ENCODE peak calls at places on chromosomes 7 and 10, in seven cellular contexts. G is IMR-90; V is left lung; E is lower leg skin; P is fibroblast of lung; Q is CD8-positive, alpha-beta T cell; B is fibroblast of the aortic adventitia. F is an unnamed sample.

GRCh38 chr10:29784175-29784773 is 149.5 kb upstream of the SVIL start:
- DNase-seq in V (peak; percentile 65), E (peak; percentile 89), P (peak; percentile 100), Q (no peak), B (peak; percentile 100), G (peak; percentile 100), F (peak; percentile 99)

GRCh38 chr10:110747609-110748464 is 103.7 kb downstream of the RBM20 start:
- DNase-seq in E (no peak), V (no peak), Q (no peak), G (no peak), B (peak; percentile 69), P (peak; percentile 68), F (peak; percentile 59)

GRCh38 chr7:43170571-43170970 is 58.1 kb downstream of the HECW1 start:
- DNase-seq in G (no peak), B (no peak), E (no peak), Q (no peak), V (no peak), P (no peak), F (no peak)

GRCh38 chr10:96570512-96570911 is 16.3 kb downstream of the TM9SF3 start:
- DNase-seq in Q (no peak), V (no peak), B (no peak), G (no peak), P (no peak), E (no peak), F (no peak)

GRCh38 chr10:114762811-114763210 is 58.8 kb upstream of the FHIP2A start:
- DNase-seq in P (no peak), E (no peak), V (no peak), B (no peak), Q (no peak), G (no peak), F (no peak)

GRCh38 chr10:52740913-52741675 is 31.5 kb downstream of the MBL2 start:
- DNase-seq in Q (no peak), V (no peak), P (peak; percentile 8), G (peak; percentile 17), B (peak; percentile 32), E (no peak), F (peak; percentile 23)

GRCh38 chr10:74681917-74682627 is 144.3 kb upstream of the KAT6B start:
- DNase-seq in P (peak; percentile 5), V (no peak), G (peak; percentile 27), E (no peak), B (no peak), Q (no peak), F (no peak)

GRCh38 chr7:44080118-44080517 is 2.2 kb downstream of the POLM start:
- DNase-seq in B (no peak), Q (no peak), V (no peak), P (no peak), G (no peak), E (no peak), F (no peak)

GRCh38 chr10:1199897-1200721 is 143.9 kb downstream of the WDR37 start:
- DNase-seq in P (no peak), B (no peak), E (no peak), V (peak; percentile 13), G (no peak), Q (no peak), F (no peak)

GRCh38 chr10:123309740-123310139 is 155.5 kb downstream of the BUB3 start:
- DNase-seq in V (no peak), B (peak; percentile 73), Q (no peak), P (peak; percentile 81), G (no peak), E (no peak), F (peak; percentile 6)

GRCh38 chr7:87498893-87499292 is 23.4 kb upstream of the ABCB4 start:
- DNase-seq in G (no peak), E (no peak), Q (no peak), V (no peak), P (no peak), B (no peak), F (no peak)

GRCh38 chr7:34417781-34418180 is 240.2 kb upstream of the NPSR1 start:
- DNase-seq in V (no peak), B (no peak), Q (no peak), G (no peak), E (no peak), P (no peak), F (no peak)

GRCh38 chr10:118955531-118956252 is 73.8 kb upstream of the NANOS1 start:
- DNase-seq in P (no peak), B (peak; percentile 21), G (no peak), E (no peak), V (no peak), Q (no peak), F (no peak)

GRCh38 chr7:77450054-77450453 is 33.9 kb upstream of the GSAP start:
- DNase-seq in B (peak; percentile 34), G (peak; percentile 54), P (peak; percentile 51), E (no peak), Q (no peak), V (no peak), F (no peak)

GRCh38 chr7:100128602-100128963 is 1.8 kb downstream of the MBLAC1 start:
- DNase-seq in V (no peak), E (no peak), P (no peak), B (no peak), G (no peak), Q (no peak), F (no peak)

GRCh38 chr10:693506-693905 is 4.0 kb upstream of the DIP2C start:
- DNase-seq in V (no peak), P (peak; percentile 69), B (peak; percentile 30), G (peak; percentile 49), Q (no peak), E (no peak), F (no peak)

GRCh38 chr7:24858108-24858977 is 101.1 kb upstream of the GSDME start:
- DNase-seq in E (no peak), V (no peak), P (no peak), Q (no peak), B (no peak), G (no peak), F (no peak)

GRCh38 chr7:44098092-44099068 is 5.8 kb upstream of the AEBP1 start:
- DNase-seq in E (no peak), Q (no peak), P (no peak), G (no peak), V (no peak), B (peak; percentile 32), F (no peak)

GRCh38 chr10:114399576-114399975 is 4.7 kb downstream of the AFAP1L2 start:
- DNase-seq in G (no peak), Q (no peak), E (no peak), P (peak; percentile 32), V (no peak), B (no peak), F (no peak)

GRCh38 chr7:141355057-141355456 is 196.2 kb upstream of the AGK start:
- DNase-seq in V (no peak), G (no peak), Q (no peak), B (peak; percentile 17), P (peak; percentile 67), E (no peak), F (peak; percentile 72)

GRCh38 chr7:2245883-2246679 is 4.1 kb downstream of the NUDT1 start:
- DNase-seq in V (peak; percentile 69), G (no peak), Q (no peak), B (no peak), P (no peak), E (no peak), F (no peak)

GRCh38 chr7:2244404-2244803 is 2.4 kb downstream of the NUDT1 start:
- DNase-seq in P (no peak), E (no peak), B (no peak), Q (no peak), V (no peak), G (no peak), F (no peak)

GRCh38 chr7:2242541-2243482 is 786 bp downstream of the NUDT1 start:
- DNase-seq in Q (no peak), P (peak; percentile 29), E (no peak), G (peak; percentile 20), V (no peak), B (peak; percentile 10), F (no peak)

GRCh38 chr7:2241580-2242540 is at the start of the genes MRM2 and NUDT1:
- DNase-seq in Q (no peak), E (peak; percentile 66), B (peak; percentile 52), V (peak; percentile 81), P (peak; percentile 68), G (peak; percentile 62), F (peak; percentile 68)

GRCh38 chr7:2243483-2243840 is 1.4 kb downstream of the NUDT1 start:
- DNase-seq in V (no peak), P (peak; percentile 17), E (no peak), G (no peak), B (no peak), Q (no peak), F (no peak)
- H3K4me3 ChIP-seq in V (no peak overlapping the region), P (no peak overlapping the region), E (no peak overlapping the region), G (no peak overlapping the region), B (no peak overlapping the region), Q (no peak overlapping the region), F (no peak overlapping the region)

GRCh38 chr7:134627109-134627774 is 19.4 kb upstream of the BPGM start:
- DNase-seq in V (no peak), G (no peak), P (no peak), B (no peak), Q (no peak), E (no peak), F (no peak)
- TF ChIP-seq CTCF in V (no peak), G (no peak), P (no peak), B (no peak), Q (no peak), E (no peak), F (no peak)

DNA sequence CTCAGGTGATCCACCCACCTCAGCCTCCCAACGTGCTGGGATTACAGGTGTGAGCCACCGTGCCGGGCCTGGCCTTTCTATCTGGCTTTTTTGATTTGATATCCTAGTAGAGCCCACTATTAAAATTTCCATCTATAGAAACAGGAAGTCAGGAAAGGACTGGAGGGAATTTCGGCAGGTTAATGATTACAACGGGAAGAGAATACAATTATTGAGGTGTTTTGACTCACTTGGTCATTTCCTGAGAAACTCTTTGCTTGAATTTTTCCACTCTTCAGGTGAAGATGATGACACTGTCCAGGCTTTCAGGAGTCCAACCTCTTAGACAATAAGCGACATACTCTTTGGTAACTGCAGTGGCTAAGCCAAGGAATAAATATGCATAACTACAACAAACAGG is 1.1 kb upstream of the MKLN1 start:
- DNase-seq in Q (no peak), B (no peak), G (no peak), P (no peak), E (no peak), V (no peak), F (no peak)
- H3K4me3 ChIP-seq in Q (peak overlapping the region; percentile 95), B (peak overlapping the region; percentile 90), G (no peak overlapping the region), P (peak overlapping the region; percentile 80), E (no peak overlapping the region), V (peak overlapping the region; percentile 76), F (peak overlapping the region; percentile 97)

DNA sequence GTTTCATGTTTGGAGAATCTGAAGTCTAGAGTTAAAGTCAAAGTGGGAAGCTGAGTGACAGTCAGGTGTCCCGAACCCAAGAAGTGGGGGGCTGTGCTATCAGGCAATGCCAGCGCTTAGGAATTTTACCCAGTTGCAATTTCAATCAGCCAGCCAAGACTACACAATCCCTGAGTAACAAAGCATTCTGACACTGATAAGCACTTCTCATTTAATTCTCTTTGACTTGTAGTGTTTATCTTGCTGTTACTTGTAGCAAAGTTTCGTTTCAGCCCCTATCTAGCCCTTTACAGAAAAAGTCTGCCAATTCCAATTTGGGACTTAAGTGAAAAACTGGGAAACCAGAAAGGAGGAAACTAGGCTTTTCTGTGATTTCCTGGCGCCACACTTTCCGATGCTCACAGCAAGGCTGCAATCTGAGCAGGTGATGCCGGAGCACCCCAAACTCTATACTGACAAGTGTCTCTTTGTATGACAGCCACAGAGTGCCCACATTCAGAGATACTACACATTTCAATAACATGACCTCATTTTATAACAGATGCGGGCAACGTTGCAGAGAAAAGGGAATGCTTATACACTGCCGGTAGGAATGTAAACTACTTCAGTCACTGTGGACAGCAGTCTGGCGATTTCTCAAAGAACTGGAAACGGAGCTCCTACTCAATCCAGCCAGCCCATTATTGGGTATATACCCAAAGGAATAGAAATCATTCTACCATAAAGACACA is 61.0 kb downstream of the ITIH5 start:
- DNase-seq in B (no peak), P (no peak), V (no peak), E (no peak), G (peak; percentile 18), Q (no peak), F (no peak)
- TF ChIP-seq CTCF in B (no peak), P (no peak), V (no peak), E (no peak), G (peak; percentile 12), Q (no peak), F (no peak)

F was measured in astrocyte of the spinal cord.